ENCODE peak calls at places on chromosomes 12 and 14, in four cellular contexts. One of them, this sample, is unnamed.

GRCh38 chr12:116691205-116691604 is 46.7 kb downstream of the SPRING1 start:
- ATAC-seq in gastrocnemius medialis: no peak
- ATAC-seq in sciatic nerve: no peak
- ATAC-seq in Right ventricle myocardium superior: no peak
- ATAC-seq in this sample: no peak

GRCh38 chr14:101222362-101223090 is 319.0 kb upstream of the RTL1 start:
- ATAC-seq in gastrocnemius medialis: no peak
- ATAC-seq in sciatic nerve: no peak
- ATAC-seq in Right ventricle myocardium superior: no peak
- ATAC-seq in this sample: no peak

GRCh38 chr12:27158322-27158721 is 75.9 kb upstream of the C12orf71 start:
- ATAC-seq in gastrocnemius medialis: no peak
- ATAC-seq in sciatic nerve: peak
- ATAC-seq in Right ventricle myocardium superior: no peak
- ATAC-seq in this sample: no peak

GRCh38 chr12:29627221-29627620 is 129.7 kb upstream of the OVCH1 start:
- ATAC-seq in gastrocnemius medialis: no peak
- ATAC-seq in sciatic nerve: no peak
- ATAC-seq in Right ventricle myocardium superior: no peak
- ATAC-seq in this sample: no peak

GRCh38 chr12:132717531-132718387 is 7.1 kb downstream of the PGAM5 start:
- ATAC-seq in gastrocnemius medialis: no peak
- ATAC-seq in sciatic nerve: no peak
- ATAC-seq in Right ventricle myocardium superior: no peak
- ATAC-seq in this sample: no peak

GRCh38 chr14:22143360-22143759 is 445.7 kb downstream of the DAD1 start:
- ATAC-seq in gastrocnemius medialis: no peak
- ATAC-seq in sciatic nerve: no peak
- ATAC-seq in Right ventricle myocardium superior: no peak
- ATAC-seq in this sample: peak

GRCh38 chr12:42587564-42588307 is 1.8 kb downstream of the PRICKLE1 start:
- ATAC-seq in gastrocnemius medialis: no peak
- ATAC-seq in sciatic nerve: no peak
- ATAC-seq in Right ventricle myocardium superior: no peak
- ATAC-seq in this sample: no peak

GRCh38 chr12:110253176-110253575 is 27.9 kb upstream of the ATP2A2 start:
- ATAC-seq in gastrocnemius medialis: peak
- ATAC-seq in sciatic nerve: peak
- ATAC-seq in Right ventricle myocardium superior: peak
- ATAC-seq in this sample: no peak

GRCh38 chr12:7864751-7865150 is 8.0 kb downstream of the SLC2A14 start:
- ATAC-seq in gastrocnemius medialis: no peak
- ATAC-seq in sciatic nerve: no peak
- ATAC-seq in Right ventricle myocardium superior: no peak
- ATAC-seq in this sample: no peak

GRCh38 chr12:40819427-40820108 is 127.3 kb downstream of the CNTN1 start:
- ATAC-seq in gastrocnemius medialis: no peak
- ATAC-seq in sciatic nerve: peak
- ATAC-seq in Right ventricle myocardium superior: no peak
- ATAC-seq in this sample: no peak

GRCh38 chr14:52877628-52878027 is 73.2 kb downstream of the FERMT2 start:
- ATAC-seq in gastrocnemius medialis: no peak
- ATAC-seq in sciatic nerve: no peak
- ATAC-seq in Right ventricle myocardium superior: peak
- ATAC-seq in this sample: no peak

GRCh38 chr12:47079894-47080724 is at the start of gene AMIGO2:
- ATAC-seq in gastrocnemius medialis: peak
- ATAC-seq in sciatic nerve: peak
- ATAC-seq in Right ventricle myocardium superior: peak
- ATAC-seq in this sample: peak

GRCh38 chr14:50023671-50024490 is 92.5 kb downstream of the VCPKMT start:
- ATAC-seq in gastrocnemius medialis: peak
- ATAC-seq in sciatic nerve: peak
- ATAC-seq in Right ventricle myocardium superior: peak
- ATAC-seq in this sample: no peak

GRCh38 chr14:85573406-85573805 is 43.5 kb downstream of the FLRT2 start:
- ATAC-seq in gastrocnemius medialis: peak
- ATAC-seq in sciatic nerve: peak
- ATAC-seq in Right ventricle myocardium superior: no peak
- ATAC-seq in this sample: no peak

GRCh38 chr12:6843118-6843902 is 2.6 kb downstream of the GNB3 start:
- ATAC-seq in gastrocnemius medialis: no peak
- ATAC-seq in sciatic nerve: no peak
- ATAC-seq in Right ventricle myocardium superior: no peak
- ATAC-seq in this sample: no peak

GRCh38 chr12:93838180-93838579 is 161.0 kb downstream of the CRADD start:
- ATAC-seq in gastrocnemius medialis: no peak
- ATAC-seq in sciatic nerve: peak
- ATAC-seq in Right ventricle myocardium superior: peak
- ATAC-seq in this sample: no peak

GRCh38 chr14:60346706-60347105 is 97.7 kb downstream of the PPM1A start:
- ATAC-seq in gastrocnemius medialis: no peak
- ATAC-seq in sciatic nerve: no peak
- ATAC-seq in Right ventricle myocardium superior: no peak
- ATAC-seq in this sample: no peak

GRCh38 chr14:52801014-52801708 is 9.8 kb upstream of the GNPNAT1 start:
- ATAC-seq in gastrocnemius medialis: no peak
- ATAC-seq in sciatic nerve: no peak
- ATAC-seq in Right ventricle myocardium superior: peak
- ATAC-seq in this sample: peak

GRCh38 chr14:50018236-50019210 is 97.8 kb downstream of the VCPKMT start:
- ATAC-seq in gastrocnemius medialis: peak
- ATAC-seq in sciatic nerve: peak
- ATAC-seq in Right ventricle myocardium superior: peak
- ATAC-seq in this sample: no peak

GRCh38 chr14:54653764-54654469 is 87.0 kb downstream of the SAMD4A start:
- ATAC-seq in gastrocnemius medialis: peak
- ATAC-seq in sciatic nerve: peak
- ATAC-seq in Right ventricle myocardium superior: peak
- ATAC-seq in this sample: no peak

GRCh38 chr12:112107728-112108447 is 695 bp downstream of the NAA25 start:
- ATAC-seq in gastrocnemius medialis: peak
- ATAC-seq in sciatic nerve: no peak
- ATAC-seq in Right ventricle myocardium superior: no peak
- ATAC-seq in this sample: peak

GRCh38 chr14:73238262-73238852 is 1.1 kb downstream of the PAPLN start:
- ATAC-seq in gastrocnemius medialis: no peak
- ATAC-seq in sciatic nerve: peak
- ATAC-seq in Right ventricle myocardium superior: no peak
- ATAC-seq in this sample: peak

GRCh38 chr14:26841361-26841760 is 243.5 kb upstream of the NOVA1 start:
- ATAC-seq in gastrocnemius medialis: no peak
- ATAC-seq in sciatic nerve: no peak
- ATAC-seq in Right ventricle myocardium superior: no peak
- ATAC-seq in this sample: no peak

GRCh38 chr14:23074906-23075305 is 17.6 kb upstream of the CDH24 start:
- ATAC-seq in gastrocnemius medialis: no peak
- ATAC-seq in sciatic nerve: no peak
- ATAC-seq in Right ventricle myocardium superior: no peak
- ATAC-seq in this sample: no peak

GRCh38 chr12:103978384-103978982 is 12.8 kb downstream of the TDG start:
- ATAC-seq in gastrocnemius medialis: no peak
- ATAC-seq in sciatic nerve: no peak
- ATAC-seq in Right ventricle myocardium superior: no peak
- ATAC-seq in this sample: no peak

GRCh38 chr12:74489543-74489942 is 48.1 kb upstream of the ATXN7L3B start:
- ATAC-seq in gastrocnemius medialis: no peak
- ATAC-seq in sciatic nerve: no peak
- ATAC-seq in Right ventricle myocardium superior: no peak
- ATAC-seq in this sample: no peak

GRCh38 chr12:130583800-130584199 is 132.3 kb downstream of the RIMBP2 start:
- ATAC-seq in gastrocnemius medialis: no peak
- ATAC-seq in sciatic nerve: no peak
- ATAC-seq in Right ventricle myocardium superior: no peak
- ATAC-seq in this sample: no peak

GRCh38 chr12:70603044-70603443 is 34.2 kb downstream of the PTPRB start:
- ATAC-seq in gastrocnemius medialis: no peak
- ATAC-seq in sciatic nerve: no peak
- ATAC-seq in Right ventricle myocardium superior: no peak
- ATAC-seq in this sample: no peak

GRCh38 chr12:104636496-104636895 is 179.7 kb downstream of the CHST11 start:
- ATAC-seq in gastrocnemius medialis: no peak
- ATAC-seq in sciatic nerve: no peak
- ATAC-seq in Right ventricle myocardium superior: no peak
- ATAC-seq in this sample: no peak

GRCh38 chr12:12428047-12428446 is 71.2 kb downstream of the BORCS5 start:
- ATAC-seq in gastrocnemius medialis: no peak
- ATAC-seq in sciatic nerve: no peak
- ATAC-seq in Right ventricle myocardium superior: no peak
- ATAC-seq in this sample: peak

GRCh38 chr14:104085032-104085888 is at the start of gene ASPG:
- ATAC-seq in gastrocnemius medialis: no peak
- ATAC-seq in sciatic nerve: peak
- ATAC-seq in Right ventricle myocardium superior: peak
- ATAC-seq in this sample: peak

GRCh38 chr12:82638324-82638723 is 48.4 kb upstream of the TMTC2 start:
- ATAC-seq in gastrocnemius medialis: no peak
- ATAC-seq in sciatic nerve: no peak
- ATAC-seq in Right ventricle myocardium superior: no peak
- ATAC-seq in this sample: no peak

This sample was measured in activated T-helper 17 cell treated with anti-CD3 and anti-CD28 coated beads, Interleukin-2, amount 50 U/mL, for 72 hours.